ENCODE peak calls at places on chromosomes 6 and 20, in eight cellular contexts. X is neural crest cell, P is retinal pigment epithelial cell, A is adrenal gland, G is OCI-LY7, B is T-helper 22 cell, O is tibial artery, N is fibroblast of mammary gland. R is an unnamed sample.

GRCh38 chr20:17888044-17888443 is 80.5 kb downstream of the SNX5 start:
- DNase-seq in X (no peak), P (no peak), A (no peak), G (no peak), B (no peak), O (no peak), N (no peak), R (peak)

GRCh38 chr6:163860194-163861081 is 445.9 kb downstream of the QKI start:
- DNase-seq in X (no peak), P (no peak), A (no peak), G (no peak), B (no peak), O (no peak), N (peak), R (peak)

GRCh38 chr20:59149678-59150504 is 13.7 kb upstream of the ZNF831 start:
- DNase-seq in X (no peak), P (no peak), A (no peak), G (peak), B (peak), O (no peak), N (no peak), R (no peak)

GRCh38 chr20:31590717-31591225 is 14.3 kb upstream of the ID1 start:
- DNase-seq in X (no peak), P (no peak), A (no peak), G (no peak), B (no peak), O (no peak), N (no peak), R (no peak)

GRCh38 chr6:15530411-15530810 is 132.4 kb downstream of the DTNBP1 start:
- DNase-seq in X (no peak), P (no peak), A (no peak), G (no peak), B (no peak), O (no peak), N (no peak), R (no peak)

GRCh38 chr6:80464901-80465300 is 358.4 kb downstream of the BCKDHB start:
- DNase-seq in X (no peak), P (no peak), A (no peak), G (no peak), B (no peak), O (no peak), N (no peak), R (no peak)

GRCh38 chr6:17986656-17987575 is 519 bp downstream of the KIF13A start:
- DNase-seq in X (peak), P (no peak), A (peak), G (peak), B (no peak), O (peak), N (peak), R (peak)

GRCh38 chr6:155967326-155967725 is 511.7 kb upstream of the NOX3 start:
- DNase-seq in X (no peak), P (no peak), A (no peak), G (no peak), B (no peak), O (no peak), N (no peak), R (no peak)

GRCh38 chr20:59824711-59825562 is 108.5 kb downstream of the SYCP2 start:
- DNase-seq in X (no peak), P (no peak), A (no peak), G (no peak), B (no peak), O (no peak), N (no peak), R (no peak)

GRCh38 chr6:109473120-109473519 is 9.9 kb downstream of the ZBTB24 start:
- DNase-seq in X (no peak), P (no peak), A (no peak), G (no peak), B (no peak), O (no peak), N (no peak), R (no peak)

GRCh38 chr20:5353624-5354496 is 37.1 kb upstream of the PROKR2 start:
- DNase-seq in X (no peak), P (peak), A (no peak), G (no peak), B (no peak), O (no peak), N (peak), R (peak)

GRCh38 chr20:47502801-47503239 is 1.1 kb downstream of the NCOA3 start:
- DNase-seq in X (no peak), P (no peak), A (no peak), G (peak), B (no peak), O (no peak), N (peak), R (peak)

GRCh38 chr6:139855741-139856206 is 481.3 kb upstream of the CITED2 start:
- DNase-seq in X (no peak), P (no peak), A (no peak), G (no peak), B (no peak), O (no peak), N (no peak), R (no peak)

GRCh38 chr6:169997930-169998218 is 246.5 kb downstream of the ERMARD start:
- DNase-seq in X (no peak), P (no peak), A (no peak), G (no peak), B (no peak), O (no peak), N (no peak), R (peak)

GRCh38 chr6:166029506-166029905 is 138.1 kb downstream of the TBXT start:
- DNase-seq in X (no peak), P (no peak), A (no peak), G (no peak), B (no peak), O (no peak), N (peak), R (peak)

GRCh38 chr20:7924692-7925091 is 15.6 kb downstream of the HAO1 start:
- DNase-seq in X (no peak), P (peak), A (no peak), G (no peak), B (no peak), O (no peak), N (peak), R (peak)

GRCh38 chr6:170007468-170008240 is 256.2 kb downstream of the ERMARD start:
- DNase-seq in X (no peak), P (no peak), A (no peak), G (no peak), B (no peak), O (no peak), N (no peak), R (no peak)

GRCh38 chr6:2197177-2197671 is 48.2 kb downstream of the GMDS start:
- DNase-seq in X (no peak), P (no peak), A (peak), G (no peak), B (no peak), O (peak), N (peak), R (peak)

GRCh38 chr20:4725263-4725550 is 3.5 kb downstream of the PRND start:
- DNase-seq in X (no peak), P (no peak), A (no peak), G (no peak), B (no peak), O (no peak), N (no peak), R (no peak)

GRCh38 chr6:2714359-2714895 is 36.3 kb downstream of the MYLK4 start:
- DNase-seq in X (no peak), P (no peak), A (peak), G (no peak), B (no peak), O (no peak), N (peak), R (peak)

GRCh38 chr6:6998194-6998569 is 109.6 kb upstream of the RREB1 start:
- DNase-seq in X (no peak), P (no peak), A (peak), G (no peak), B (no peak), O (no peak), N (peak), R (peak)

GRCh38 chr6:47292027-47292426 is 17.7 kb downstream of the TNFRSF21 start:
- DNase-seq in X (no peak), P (no peak), A (no peak), G (no peak), B (no peak), O (no peak), N (no peak), R (no peak)

GRCh38 chr6:46290435-46290834 is 119.7 kb upstream of the ENPP5 start:
- DNase-seq in X (no peak), P (peak), A (no peak), G (no peak), B (no peak), O (no peak), N (no peak), R (no peak)

GRCh38 chr20:36483205-36483918 is 58.0 kb upstream of the MYL9 start:
- DNase-seq in X (no peak), P (no peak), A (no peak), G (no peak), B (no peak), O (no peak), N (no peak), R (peak)

GRCh38 chr6:155380666-155381332 is 66.5 kb upstream of the TFB1M start:
- DNase-seq in X (no peak), P (no peak), A (no peak), G (peak), B (no peak), O (no peak), N (no peak), R (no peak)

GRCh38 chr6:93059911-93060310 is 359.4 kb downstream of the EPHA7 start:
- DNase-seq in X (no peak), P (no peak), A (no peak), G (no peak), B (no peak), O (no peak), N (no peak), R (no peak)

R was measured in RPMI7951.